ENCODE peak calls at places on chromosomes 5 and 9, in seven cellular contexts. X, H, V, L, F, A and Y are unnamed samples.

GRCh38 chr9:6054280-6055099 is 39.1 kb upstream of the RANBP6 start:
- DNase-seq in X (peak; percentile 76), F (peak; percentile 27), A (peak; percentile 73), V (peak; percentile 17), H (peak; percentile 60), L (peak; percentile 75), Y (peak; percentile 72)

GRCh38 chr5:148384389-148384756 is 615 bp downstream of the FBXO38 start:
- DNase-seq in V (no peak), F (no peak), A (no peak), L (no peak), H (peak; percentile 28), X (no peak), Y (no peak)

GRCh38 chr5:131789765-131790164 is 7.1 kb downstream of the FNIP1 start:
- DNase-seq in F (no peak), X (no peak), A (no peak), V (no peak), L (no peak), H (no peak), Y (no peak)

GRCh38 chr5:176797456-176798093 is 12.8 kb upstream of the UNC5A start:
- DNase-seq in X (no peak), V (no peak), A (no peak), F (no peak), H (no peak), L (no peak), Y (no peak)

GRCh38 chr5:4275232-4275631 is 679.6 kb downstream of the IRX1 start:
- DNase-seq in L (no peak), H (no peak), X (no peak), V (no peak), A (no peak), F (no peak), Y (no peak)

GRCh38 chr5:163440954-163441353 is 3.6 kb downstream of the CCNG1 start:
- DNase-seq in A (no peak), V (no peak), F (no peak), L (no peak), X (no peak), H (no peak), Y (no peak)

GRCh38 chr9:38074441-38074943 is 5.5 kb upstream of the SHB start:
- DNase-seq in H (no peak), V (no peak), X (peak; percentile 42), F (no peak), L (no peak), A (no peak), Y (no peak)

GRCh38 chr5:176736271-176736965 is 73.9 kb upstream of the UNC5A start:
- DNase-seq in L (no peak), H (no peak), A (no peak), F (no peak), V (no peak), X (no peak), Y (no peak)

GRCh38 chr5:122907238-122907637 is 61.8 kb downstream of the SNX24 start:
- DNase-seq in H (peak; percentile 47), A (peak; percentile 34), L (no peak), X (peak; percentile 79), F (no peak), V (no peak), Y (peak; percentile 10)

GRCh38 chr9:77291714-77292113 is 114.4 kb downstream of the VPS13A start:
- DNase-seq in X (peak; percentile 26), A (peak; percentile 42), V (no peak), F (no peak), H (peak; percentile 57), L (no peak), Y (peak; percentile 16)

GRCh38 chr9:131334568-131335105 is 45.1 kb downstream of the PLPP7 start:
- DNase-seq in H (no peak), X (peak; percentile 45), A (peak; percentile 63), V (peak; percentile 37), F (peak; percentile 74), L (peak; percentile 91), Y (no peak)

GRCh38 chr5:16855475-16855874 is 80.6 kb downstream of the MYO10 start:
- DNase-seq in F (no peak), H (no peak), X (no peak), V (no peak), A (peak; percentile 68), L (peak; percentile 47), Y (no peak)

GRCh38 chr9:23123048-23123632 is 676.5 kb downstream of the DMRTA1 start:
- DNase-seq in F (no peak), V (peak; percentile 20), X (no peak), H (peak; percentile 4), L (peak; percentile 20), A (peak; percentile 49), Y (no peak)

GRCh38 chr5:43193952-43194321 is 1.9 kb downstream of the NIM1K start:
- DNase-seq in H (no peak), L (no peak), F (no peak), X (no peak), A (no peak), V (no peak), Y (no peak)

GRCh38 chr5:146047396-146047795 is 58.0 kb downstream of the PLAC8L1 start:
- DNase-seq in X (no peak), V (no peak), L (peak; percentile 50), F (no peak), A (no peak), H (peak; percentile 43), Y (no peak)

GRCh38 chr9:116154334-116154975 is 864 bp downstream of the PAPPA start:
- DNase-seq in X (no peak), F (peak; percentile 24), V (no peak), A (no peak), L (peak; percentile 36), H (no peak), Y (no peak)

GRCh38 chr9:116156621-116157314 is 3.2 kb downstream of the PAPPA start:
- DNase-seq in H (no peak), X (peak; percentile 89), A (peak; percentile 93), F (peak; percentile 63), V (peak; percentile 72), L (peak; percentile 88), Y (peak; percentile 59)

GRCh38 chr9:116154976-116155699 is 1.5 kb downstream of the PAPPA start:
- DNase-seq in X (peak; percentile 86), A (peak; percentile 76), L (no peak), H (no peak), F (no peak), V (no peak), Y (peak; percentile 20)

GRCh38 chr9:116153765-116154333 is at the start of gene PAPPA:
- DNase-seq in V (no peak), A (no peak), H (no peak), F (peak; percentile 15), X (no peak), L (no peak), Y (no peak)

GRCh38 chr9:116155700-116156045 is 2.1 kb downstream of the PAPPA start:
- DNase-seq in V (no peak), X (peak; percentile 80), H (no peak), L (no peak), F (no peak), A (peak; percentile 71), Y (no peak)
- H3K4me3 ChIP-seq in V (peak overlapping the region; percentile 74), X (peak overlapping the region; percentile 90), H (no peak overlapping the region), L (no peak overlapping the region), F (peak overlapping the region; percentile 51), A (peak overlapping the region; percentile 81), Y (peak overlapping the region; percentile 69)

DNA sequence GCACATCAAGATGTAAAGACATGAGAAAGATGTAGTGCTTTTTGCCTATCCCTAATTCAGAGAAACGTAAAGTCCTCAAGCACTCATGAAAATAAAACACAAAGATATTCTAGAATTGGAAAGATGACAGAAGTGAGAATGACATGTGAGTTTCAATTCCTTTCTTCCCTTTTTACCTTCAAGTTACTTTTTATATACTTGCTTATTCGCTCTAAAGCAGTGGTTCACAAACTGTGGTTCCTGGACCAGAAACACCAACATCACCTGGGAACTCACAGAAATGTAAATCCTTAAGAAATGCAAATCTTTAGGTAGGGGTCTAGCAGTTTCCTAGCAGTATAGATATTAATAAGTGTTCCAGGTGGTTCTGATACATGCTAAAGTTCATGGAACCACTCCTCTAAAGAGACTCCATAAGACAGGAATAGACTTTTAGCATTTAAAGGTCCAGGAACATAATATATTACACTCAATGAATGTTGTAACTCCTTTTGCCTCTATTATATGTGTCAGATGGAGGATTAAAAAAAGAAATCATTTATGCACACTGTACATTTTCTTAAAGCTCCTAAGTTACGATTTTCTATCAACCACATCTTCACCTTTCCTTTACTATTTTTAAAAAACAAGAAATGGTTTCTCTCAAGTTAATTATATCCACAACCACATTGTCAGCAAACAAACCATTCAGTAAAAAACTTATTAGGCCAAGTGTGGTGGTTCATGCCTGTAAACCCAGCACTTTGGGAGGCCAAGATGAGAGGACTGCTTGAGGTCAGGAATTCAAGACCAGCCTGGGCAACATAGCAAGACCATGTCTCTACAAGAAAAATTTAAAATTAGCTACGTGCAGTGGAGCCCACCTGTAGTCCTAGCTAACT is 39.9 kb downstream of the ERP44 start:
- DNase-seq in F (no peak), H (no peak), L (no peak), X (no peak), V (no peak), A (no peak), Y (no peak)
- H3K4me3 ChIP-seq in F (no peak overlapping the region), H (no peak overlapping the region), L (no peak overlapping the region), X (no peak overlapping the region), V (no peak overlapping the region), A (no peak overlapping the region), Y (no peak overlapping the region)

GRCh38 chr5:34552686-34553085 is 103.4 kb upstream of the RAI14 start:
- DNase-seq in V (no peak), L (no peak), A (no peak), H (no peak), F (no peak), X (no peak), Y (no peak)

GRCh38 chr5:34553544-34553943 is 102.6 kb upstream of the RAI14 start:
- DNase-seq in A (no peak), V (no peak), H (no peak), L (no peak), F (no peak), X (no peak), Y (no peak)

GRCh38 chr5:34555699-34556513 is 100.2 kb upstream of the RAI14 start:
- DNase-seq in H (no peak), L (no peak), V (no peak), A (no peak), F (no peak), X (peak; percentile 78), Y (no peak)

GRCh38 chr5:34554656-34555055 is 101.5 kb upstream of the RAI14 start:
- DNase-seq in H (no peak), A (no peak), X (no peak), V (no peak), F (no peak), L (no peak), Y (no peak)

DNA sequence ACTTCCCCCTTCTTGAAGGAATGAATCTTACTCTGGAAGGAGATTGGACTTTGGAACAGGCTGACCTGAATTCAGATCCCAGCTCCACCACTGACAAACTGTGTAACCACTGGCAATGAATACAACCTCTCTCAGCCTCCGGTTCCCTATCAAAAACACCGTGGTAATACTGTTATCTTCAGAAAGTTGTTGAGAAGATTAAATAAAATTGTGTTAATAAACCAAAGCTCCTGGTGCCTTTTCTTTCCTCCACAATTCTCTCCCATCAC is 99.7 kb upstream of the RAI14 start:
- DNase-seq in H (no peak), V (no peak), A (no peak), L (no peak), F (no peak), X (no peak), Y (no peak)
- H3K4me3 ChIP-seq in H (no peak overlapping the region), V (no peak overlapping the region), A (no peak overlapping the region), L (no peak overlapping the region), F (no peak overlapping the region), X (no peak overlapping the region), Y (no peak overlapping the region)

DNA sequence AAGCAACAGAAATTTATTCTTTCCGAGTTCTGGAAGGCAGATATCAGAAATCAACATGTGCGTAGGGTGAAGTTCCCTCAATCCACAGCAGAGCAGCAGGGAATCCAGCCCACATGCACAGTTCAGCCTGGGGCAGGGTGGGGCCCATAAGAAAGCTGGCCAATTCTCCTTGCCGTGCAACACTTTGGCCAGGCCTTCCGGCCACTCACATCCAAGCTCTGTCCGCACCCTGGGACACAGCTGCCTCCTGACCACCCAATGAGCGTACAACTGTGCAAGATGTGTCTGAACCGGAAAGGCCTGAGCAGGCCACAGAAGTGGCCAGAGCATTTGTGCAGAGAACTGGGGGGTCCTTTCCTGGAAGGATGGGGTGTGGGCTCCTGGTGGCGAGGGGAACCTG is 274.9 kb downstream of the GADD45G start:
- DNase-seq in H (no peak), V (no peak), X (no peak), L (peak; percentile 76), A (no peak), F (peak; percentile 57), Y (no peak)
- H3K4me3 ChIP-seq in H (no peak overlapping the region), V (no peak overlapping the region), X (no peak overlapping the region), L (no peak overlapping the region), A (no peak overlapping the region), F (no peak overlapping the region), Y (no peak overlapping the region)